ENCODE peak calls at places on chromosomes 16 and 17, in nine cellular contexts. P is suprapubic skin, N is esophagus squamous epithelium, I is breast epithelium, X is uterus, C is right lobe of liver, B is NB4, F is H54, E is heart left ventricle. Y is an unnamed sample.
A peak's percentile ranks its signal among the peaks of the same experiment; 100 is the strongest.

GRCh38 chr16:27114006-27114405 is 47.3 kb downstream of the C16orf82 start:
- DNase-seq in X (no peak), P (no peak), N (no peak), E (no peak), B (no peak), C (no peak), I (peak; percentile 19), F (no peak), Y (no peak)

GRCh38 chr17:79743614-79744013 is 12.9 kb downstream of the ENPP7 start:
- DNase-seq in N (no peak), E (no peak), B (no peak), X (no peak), F (no peak), C (no peak), I (no peak), P (no peak), Y (no peak)

GRCh38 chr16:47311738-47312505 is 148.9 kb downstream of the ITFG1 start:
- DNase-seq in X (no peak), C (no peak), I (no peak), P (no peak), N (no peak), B (no peak), E (no peak), F (no peak), Y (peak; percentile 17)

GRCh38 chr17:43970366-43970765 is 16.6 kb upstream of the PYY start:
- DNase-seq in C (no peak), X (no peak), P (no peak), B (no peak), N (no peak), E (no peak), I (no peak), F (no peak), Y (no peak)

GRCh38 chr17:4903051-4903818 is at the start of gene CHRNE:
- DNase-seq in P (peak; percentile 91), B (peak; percentile 74), C (peak; percentile 60), F (peak; percentile 52), X (peak; percentile 84), N (no peak), E (peak; percentile 75), I (peak; percentile 77), Y (peak; percentile 91)

GRCh38 chr17:71769850-71770249 is 351.0 kb upstream of the SOX9 start:
- DNase-seq in X (no peak), F (no peak), E (no peak), N (no peak), I (no peak), C (no peak), P (no peak), B (no peak), Y (no peak)

GRCh38 chr17:66378296-66378695 is 75.9 kb downstream of the PRKCA start:
- DNase-seq in E (no peak), B (no peak), X (no peak), I (no peak), C (no peak), P (no peak), N (no peak), F (no peak), Y (no peak)

GRCh38 chr17:76925333-76925935 is 57.2 kb downstream of the MGAT5B start:
- DNase-seq in N (no peak), F (no peak), I (no peak), B (no peak), P (no peak), C (no peak), X (no peak), E (no peak), Y (no peak)

GRCh38 chr16:80285089-80285488 is 255.7 kb upstream of the DYNLRB2 start:
- DNase-seq in I (no peak), F (peak; percentile 19), B (no peak), C (no peak), N (no peak), X (no peak), E (no peak), P (no peak), Y (no peak)

GRCh38 chr17:56653877-56654276 is 60.4 kb downstream of the NOG start:
- DNase-seq in C (no peak), N (no peak), I (no peak), E (no peak), B (peak; percentile 86), F (peak; percentile 43), P (no peak), X (no peak), Y (no peak)

GRCh38 chr17:2040942-2041560 is 771 bp upstream of the OVCA2 start:
- DNase-seq in I (no peak), B (no peak), N (no peak), P (no peak), E (no peak), F (no peak), C (no peak), X (no peak), Y (no peak)

GRCh38 chr16:82668094-82668493 is 41.3 kb downstream of the CDH13 start:
- DNase-seq in C (no peak), P (no peak), N (no peak), F (no peak), E (no peak), B (no peak), I (no peak), X (no peak), Y (no peak)

GRCh38 chr17:59378621-59379194 is 47.3 kb downstream of the YPEL2 start:
- DNase-seq in P (no peak), F (peak; percentile 55), B (no peak), N (no peak), C (no peak), X (peak; percentile 60), I (no peak), E (no peak), Y (no peak)

GRCh38 chr16:56107944-56108583 is 83.2 kb upstream of the GNAO1 start:
- DNase-seq in F (no peak), E (peak; percentile 46), N (no peak), C (no peak), I (no peak), X (no peak), P (no peak), B (no peak), Y (no peak)

GRCh38 chr17:20935740-20936139 is 107.1 kb downstream of the USP22 start:
- DNase-seq in C (no peak), F (no peak), I (no peak), E (no peak), N (no peak), X (no peak), P (no peak), B (no peak), Y (no peak)

GRCh38 chr16:82031116-82032084 is 3.7 kb upstream of the HSD17B2 start:
- DNase-seq in I (no peak), B (peak; percentile 59), C (no peak), N (no peak), P (no peak), E (no peak), X (peak; percentile 27), F (peak; percentile 44), Y (no peak)

GRCh38 chr17:82243648-82244412 is 15.0 kb downstream of the SLC16A3 start:
- DNase-seq in F (no peak), C (no peak), N (no peak), B (no peak), E (no peak), I (no peak), P (no peak), X (no peak), Y (no peak)

GRCh38 chr17:60390881-60391418 is 983 bp downstream of the USP32 start:
- DNase-seq in X (peak; percentile 14), N (no peak), P (no peak), E (no peak), F (no peak), B (peak; percentile 64), C (peak; percentile 29), I (no peak), Y (no peak)
- TF ChIP-seq POLR2A in X (no peak), N (no peak), P (no peak), E (no peak), F (peak; percentile 16), B (peak; percentile 28), C (peak; percentile 18), I (no peak), Y (no peak)

GRCh38 chr16:84369938-84370627 is 1.7 kb downstream of the ATP2C2 start:
- DNase-seq in C (no peak), B (peak; percentile 40), X (no peak), F (no peak), P (no peak), N (no peak), I (no peak), E (no peak), Y (no peak)

GRCh38 chr16:84367750-84368320 is 503 bp upstream of the ATP2C2 start:
- DNase-seq in I (no peak), C (no peak), F (no peak), X (no peak), E (no peak), N (no peak), P (no peak), B (no peak), Y (peak; percentile 57)

GRCh38 chr16:84369105-84369504 is 767 bp downstream of the ATP2C2 start:
- DNase-seq in X (no peak), F (no peak), I (no peak), E (no peak), N (no peak), P (no peak), C (no peak), B (no peak), Y (no peak)

GRCh38 chr16:84367297-84367680 is 1.0 kb upstream of the ATP2C2 start:
- DNase-seq in I (no peak), F (no peak), P (no peak), E (no peak), C (no peak), N (no peak), B (peak; percentile 30), X (no peak), Y (no peak)

DNA sequence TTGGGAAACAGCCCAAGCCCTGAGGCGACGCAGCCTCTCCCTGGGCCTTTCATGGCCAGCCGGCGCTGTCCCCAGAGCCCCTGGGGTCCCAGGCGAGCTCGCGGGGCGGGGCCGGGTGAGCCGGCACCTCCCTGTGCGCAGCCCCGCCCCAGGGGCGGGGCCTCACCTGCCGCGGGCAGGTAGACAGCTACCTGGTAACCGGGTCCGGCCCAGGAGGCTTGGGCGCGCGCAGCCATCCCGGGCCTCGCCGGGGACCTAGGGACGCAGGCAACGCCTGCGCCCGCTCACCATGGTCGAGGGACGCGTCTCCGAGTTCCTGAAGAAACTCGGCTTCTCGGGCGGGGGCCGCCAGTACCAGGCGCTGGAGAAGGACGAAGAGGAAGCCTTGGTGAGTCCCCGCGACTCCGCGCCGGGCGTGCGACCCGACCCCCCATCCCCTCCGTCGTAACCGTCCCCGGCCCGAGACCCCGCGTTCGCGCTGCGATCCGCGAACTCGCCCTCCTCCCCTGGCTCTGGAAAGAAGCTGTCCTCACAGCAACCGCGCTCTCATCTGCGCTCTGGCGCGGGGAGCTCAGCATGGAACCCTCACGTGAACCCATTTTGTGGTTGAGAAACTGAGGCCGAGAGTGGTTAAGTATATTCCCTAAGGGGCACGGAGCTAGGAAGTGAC is at the start of gene ATP2C2:
- DNase-seq in X (no peak), F (no peak), N (no peak), B (no peak), E (no peak), P (no peak), C (no peak), I (peak; percentile 69), Y (peak; percentile 93)
- TF ChIP-seq POLR2A in X (no peak), F (no peak), N (peak; percentile 19), B (no peak), E (no peak), P (no peak), C (no peak), I (no peak), Y (no peak)

GRCh38 chr16:84647830-84648594 is at the start of gene KLHL36:
- DNase-seq in P (no peak), I (no peak), N (no peak), C (peak; percentile 74), F (peak; percentile 72), B (peak; percentile 58), E (peak; percentile 72), X (peak; percentile 40), Y (peak; percentile 69)
- TF ChIP-seq POLR2A in P (peak; percentile 37), I (no peak), N (no peak), C (no peak), F (peak; percentile 42), B (peak; percentile 50), E (no peak), X (peak; percentile 49), Y (no peak)

GRCh38 chr17:75832652-75833400 is 11.4 kb downstream of the UNC13D start:
- DNase-seq in P (no peak), F (no peak), N (no peak), I (no peak), E (no peak), B (peak; percentile 92), X (no peak), C (no peak), Y (no peak)
- TF ChIP-seq POLR2A in P (no peak), F (no peak), N (no peak), I (no peak), E (no peak), B (peak; percentile 16), X (no peak), C (no peak), Y (no peak)

Y was measured in H1.